ENCODE peak calls at places on chromosomes 11 and 22, in four cellular contexts. G is nucleus accumbens, I is GM23338, D is neuronal stem cell. A is an unnamed sample.

GRCh38 chr22:49925525-49926128 is 7.2 kb downstream of the CRELD2 start:
- DNase-seq in G (no peak), I (no peak), D (no peak), A (no peak)

GRCh38 chr11:12204506-12204905 is 94.1 kb downstream of the MICAL2 start:
- DNase-seq in G (no peak), I (no peak), D (no peak), A (no peak)

GRCh38 chr11:113474362-113475159 is 637 bp downstream of the DRD2 start:
- DNase-seq in G (peak; percentile 31), I (peak; percentile 98), D (peak; percentile 95), A (peak; percentile 24)

GRCh38 chr11:126573325-126574076 is 218.0 kb downstream of the ST3GAL4 start:
- DNase-seq in G (no peak), I (peak; percentile 73), D (no peak), A (no peak)

GRCh38 chr22:37462983-37463382 is 23.2 kb downstream of the MFNG start:
- DNase-seq in G (no peak), I (peak; percentile 88), D (peak; percentile 57), A (no peak)

GRCh38 chr11:3747704-3748103 is 49.6 kb downstream of the NUP98 start:
- DNase-seq in G (no peak), I (no peak), D (no peak), A (no peak)

GRCh38 chr11:127013550-127013949 is 13.0 kb upstream of the KIRREL3 start:
- DNase-seq in G (no peak), I (no peak), D (no peak), A (no peak)

GRCh38 chr11:1375161-1375954 is 14.4 kb upstream of the BRSK2 start:
- DNase-seq in G (no peak), I (no peak), D (no peak), A (no peak)

GRCh38 chr11:15507592-15507991 is 392.9 kb downstream of the INSC start:
- DNase-seq in G (no peak), I (no peak), D (no peak), A (no peak)

GRCh38 chr22:43562843-43563242 is 151.0 kb downstream of the MPPED1 start:
- DNase-seq in G (no peak), I (peak; percentile 17), D (no peak), A (no peak)

GRCh38 chr11:130872961-130873360 is 43.3 kb downstream of the SNX19 start:
- DNase-seq in G (no peak), I (no peak), D (no peak), A (no peak)

GRCh38 chr22:37371491-37371890 is 55.8 kb downstream of the ELFN2 start:
- DNase-seq in G (no peak), I (no peak), D (no peak), A (no peak)

GRCh38 chr11:20093775-20094174 is 66.5 kb downstream of the DBX1 start:
- DNase-seq in G (no peak), I (no peak), D (no peak), A (no peak)

GRCh38 chr22:24592846-24593809 is at the start of gene LRRC75B:
- DNase-seq in G (peak; percentile 42), I (peak; percentile 92), D (peak; percentile 77), A (peak; percentile 63)

GRCh38 chr11:79019277-79019676 is 421.6 kb downstream of the TENM4 start:
- DNase-seq in G (no peak), I (no peak), D (no peak), A (no peak)

GRCh38 chr11:117143390-117143789 is 697 bp upstream of the PAFAH1B2 start:
- DNase-seq in G (no peak), I (peak; percentile 72), D (peak; percentile 15), A (peak; percentile 41)

GRCh38 chr11:79493555-79494171 is 52.8 kb upstream of the TENM4 start:
- DNase-seq in G (peak; percentile 6), I (peak; percentile 97), D (peak; percentile 73), A (peak; percentile 41)

GRCh38 chr11:14184548-14184947 is 174.4 kb downstream of the RRAS2 start:
- DNase-seq in G (no peak), I (no peak), D (no peak), A (no peak)

GRCh38 chr11:33892906-33893594 is 1.2 kb upstream of the LMO2 start:
- DNase-seq in G (no peak), I (no peak), D (no peak), A (no peak)

GRCh38 chr11:134032501-134033091 is 36.3 kb upstream of the JAM3 start:
- DNase-seq in G (peak; percentile 20), I (no peak), D (no peak), A (peak; percentile 91)

A was measured in caudate nucleus.